ENCODE peak calls at places on chromosomes 13 and 19, in eight cellular contexts. V is H9; O is non-pigmented ciliary epithelial cell; Q is amygdala; E is HT-29; H is SJCRH30; S is activated T-cell treated with anti-CD3 and anti-CD28 coated beads, Interleukin-2, amount 50 U/mL, for 24 hours; I is GM12865. C is an unnamed sample.

GRCh38 chr19:47544476-47544875 is 28.5 kb downstream of the ZNF541 start:
- DNase-seq in I (no peak), H (no peak), E (no peak), O (no peak), V (no peak), S (no peak), Q (no peak), C (no peak)

GRCh38 chr19:3146677-3147100 is 10.9 kb downstream of the GNA15 start:
- DNase-seq in H (peak; percentile 39), V (peak; percentile 71), E (no peak), S (peak; percentile 83), Q (no peak), I (peak; percentile 43), O (no peak), C (no peak)

GRCh38 chr13:42883142-42883541 is 101.8 kb downstream of the FAM216B start:
- DNase-seq in I (no peak), S (no peak), V (no peak), E (no peak), Q (no peak), H (no peak), O (no peak), C (no peak)

GRCh38 chr19:40266111-40266510 is 19.0 kb downstream of the AKT2 start:
- DNase-seq in H (no peak), O (no peak), S (no peak), V (no peak), Q (no peak), I (no peak), E (no peak), C (no peak)

GRCh38 chr19:56333506-56333905 is 18.9 kb upstream of the ZSCAN5A start:
- DNase-seq in O (peak; percentile 26), E (peak; percentile 92), H (peak; percentile 17), V (no peak), Q (no peak), I (peak; percentile 63), S (no peak), C (peak; percentile 67)

GRCh38 chr19:11673608-11674041 is 65.1 kb downstream of the ZNF823 start:
- DNase-seq in V (peak; percentile 87), E (peak; percentile 70), H (peak; percentile 49), I (no peak), S (no peak), Q (peak; percentile 46), O (no peak), C (no peak)

GRCh38 chr13:96238241-96238640 is 148.3 kb downstream of the HS6ST3 start:
- DNase-seq in S (no peak), O (no peak), Q (no peak), H (no peak), V (no peak), E (no peak), I (no peak), C (no peak)

GRCh38 chr13:83943530-83944279 is 61.4 kb upstream of the SLITRK1 start:
- DNase-seq in S (no peak), Q (no peak), I (peak; percentile 6), O (no peak), H (no peak), E (peak; percentile 26), V (no peak), C (no peak)

GRCh38 chr13:30872685-30873443 is 33.2 kb upstream of the MEDAG start:
- DNase-seq in I (no peak), O (peak; percentile 68), E (no peak), Q (no peak), H (peak; percentile 58), S (no peak), V (peak; percentile 81), C (no peak)

GRCh38 chr13:55497486-55497885 is 1643.2 kb upstream of the PRR20A start:
- DNase-seq in V (no peak), E (no peak), H (no peak), I (no peak), S (no peak), O (no peak), Q (no peak), C (no peak)

GRCh38 chr19:49761249-49761624 is 1.9 kb downstream of the TSKS start:
- DNase-seq in Q (no peak), I (no peak), O (no peak), S (no peak), V (no peak), H (no peak), E (no peak), C (no peak)

GRCh38 chr19:4099054-4099764 is 24.7 kb downstream of the MAP2K2 start:
- DNase-seq in S (no peak), Q (no peak), V (no peak), I (no peak), E (no peak), H (no peak), O (no peak), C (no peak)

GRCh38 chr19:32857584-32857983 is 12.0 kb downstream of the SLC7A9 start:
- DNase-seq in I (no peak), H (no peak), V (no peak), Q (no peak), S (no peak), O (no peak), E (no peak), C (no peak)

GRCh38 chr13:76000131-76000530 is 364.0 kb downstream of the LMO7 start:
- DNase-seq in H (no peak), E (no peak), I (no peak), O (no peak), Q (no peak), S (no peak), V (no peak), C (no peak)

GRCh38 chr13:107258599-107259187 is 690.8 kb upstream of the ARGLU1 start:
- DNase-seq in O (no peak), H (no peak), E (peak; percentile 93), Q (no peak), S (no peak), I (no peak), V (no peak), C (no peak)